ENCODE peak calls at places on chromosome 12, in nine cellular contexts. One of them, this sample, is unnamed.

GRCh38 chr12:78470354-78471195 is 394.0 kb upstream of the SYT1 start:
- DNase-seq in foreskin fibroblast: peak
- DNase-seq in neural progenitor cell: peak
- DNase-seq in dorsolateral prefrontal cortex: no peak
- DNase-seq in astrocyte of the cerebellum: peak
- DNase-seq in spleen: no peak
- DNase-seq in cardiac muscle cell: peak
- DNase-seq in thoracic aorta: no peak
- DNase-seq in astrocyte of the spinal cord: peak
- DNase-seq in this sample: no peak

GRCh38 chr12:6959376-6960290 is 8.5 kb downstream of the PTPN6 start:
- DNase-seq in foreskin fibroblast: no peak
- DNase-seq in neural progenitor cell: no peak
- DNase-seq in dorsolateral prefrontal cortex: peak
- DNase-seq in astrocyte of the cerebellum: no peak
- DNase-seq in spleen: peak
- DNase-seq in cardiac muscle cell: no peak
- DNase-seq in thoracic aorta: no peak
- DNase-seq in astrocyte of the spinal cord: no peak
- DNase-seq in this sample: peak

GRCh38 chr12:76781321-76781720 is 17.4 kb downstream of the ZDHHC17 start:
- DNase-seq in foreskin fibroblast: no peak
- DNase-seq in neural progenitor cell: no peak
- DNase-seq in dorsolateral prefrontal cortex: no peak
- DNase-seq in astrocyte of the cerebellum: no peak
- DNase-seq in spleen: no peak
- DNase-seq in cardiac muscle cell: no peak
- DNase-seq in thoracic aorta: no peak
- DNase-seq in astrocyte of the spinal cord: no peak
- DNase-seq in this sample: no peak

GRCh38 chr12:105738036-105738435 is 400.7 kb downstream of the NUAK1 start:
- DNase-seq in foreskin fibroblast: peak
- DNase-seq in neural progenitor cell: no peak
- DNase-seq in dorsolateral prefrontal cortex: no peak
- DNase-seq in astrocyte of the cerebellum: no peak
- DNase-seq in spleen: no peak
- DNase-seq in cardiac muscle cell: no peak
- DNase-seq in thoracic aorta: peak
- DNase-seq in astrocyte of the spinal cord: no peak
- DNase-seq in this sample: no peak

GRCh38 chr12:124413401-124413800 is 118.5 kb downstream of the RFLNA start:
- DNase-seq in foreskin fibroblast: no peak
- DNase-seq in neural progenitor cell: no peak
- DNase-seq in dorsolateral prefrontal cortex: peak
- DNase-seq in astrocyte of the cerebellum: no peak
- DNase-seq in spleen: no peak
- DNase-seq in cardiac muscle cell: no peak
- DNase-seq in thoracic aorta: no peak
- DNase-seq in astrocyte of the spinal cord: no peak
- DNase-seq in this sample: no peak

GRCh38 chr12:16258963-16259362 is 18.5 kb downstream of the SLC15A5 start:
- DNase-seq in foreskin fibroblast: no peak
- DNase-seq in neural progenitor cell: no peak
- DNase-seq in dorsolateral prefrontal cortex: no peak
- DNase-seq in astrocyte of the cerebellum: no peak
- DNase-seq in spleen: no peak
- DNase-seq in cardiac muscle cell: no peak
- DNase-seq in thoracic aorta: no peak
- DNase-seq in astrocyte of the spinal cord: no peak
- DNase-seq in this sample: no peak

GRCh38 chr12:57461326-57461903 is 1.8 kb downstream of the GLI1 start:
- DNase-seq in foreskin fibroblast: peak
- DNase-seq in neural progenitor cell: peak
- DNase-seq in dorsolateral prefrontal cortex: no peak
- DNase-seq in astrocyte of the cerebellum: no peak
- DNase-seq in spleen: peak
- DNase-seq in cardiac muscle cell: peak
- DNase-seq in thoracic aorta: no peak
- DNase-seq in astrocyte of the spinal cord: peak
- DNase-seq in this sample: no peak

GRCh38 chr12:21828779-21829178 is 54.3 kb upstream of the KCNJ8 start:
- DNase-seq in foreskin fibroblast: peak
- DNase-seq in neural progenitor cell: no peak
- DNase-seq in dorsolateral prefrontal cortex: no peak
- DNase-seq in astrocyte of the cerebellum: no peak
- DNase-seq in spleen: no peak
- DNase-seq in cardiac muscle cell: no peak
- DNase-seq in thoracic aorta: no peak
- DNase-seq in astrocyte of the spinal cord: no peak
- DNase-seq in this sample: no peak

GRCh38 chr12:84912191-84913142 is at the start of gene SLC6A15:
- DNase-seq in foreskin fibroblast: peak
- DNase-seq in neural progenitor cell: peak
- DNase-seq in dorsolateral prefrontal cortex: peak
- DNase-seq in astrocyte of the cerebellum: peak
- DNase-seq in spleen: no peak
- DNase-seq in cardiac muscle cell: peak
- DNase-seq in thoracic aorta: no peak
- DNase-seq in astrocyte of the spinal cord: peak
- DNase-seq in this sample: peak
- TF ChIP-seq CTCF in foreskin fibroblast: peak
- TF ChIP-seq CTCF in neural progenitor cell: peak
- TF ChIP-seq CTCF in dorsolateral prefrontal cortex: peak
- TF ChIP-seq CTCF in astrocyte of the cerebellum: peak
- TF ChIP-seq CTCF in spleen: no peak
- TF ChIP-seq CTCF in cardiac muscle cell: peak
- TF ChIP-seq CTCF in thoracic aorta: no peak
- TF ChIP-seq CTCF in astrocyte of the spinal cord: peak
- TF ChIP-seq CTCF in this sample: peak

GRCh38 chr12:47942327-47943230 is 20.8 kb upstream of the TMEM106C start:
- DNase-seq in foreskin fibroblast: no peak
- DNase-seq in neural progenitor cell: peak
- DNase-seq in dorsolateral prefrontal cortex: no peak
- DNase-seq in astrocyte of the cerebellum: no peak
- DNase-seq in spleen: peak
- DNase-seq in cardiac muscle cell: no peak
- DNase-seq in thoracic aorta: no peak
- DNase-seq in astrocyte of the spinal cord: no peak
- DNase-seq in this sample: no peak
- TF ChIP-seq CTCF in foreskin fibroblast: no peak
- TF ChIP-seq CTCF in neural progenitor cell: peak
- TF ChIP-seq CTCF in dorsolateral prefrontal cortex: no peak
- TF ChIP-seq CTCF in astrocyte of the cerebellum: peak
- TF ChIP-seq CTCF in spleen: peak
- TF ChIP-seq CTCF in cardiac muscle cell: peak
- TF ChIP-seq CTCF in thoracic aorta: no peak
- TF ChIP-seq CTCF in astrocyte of the spinal cord: no peak
- TF ChIP-seq CTCF in this sample: no peak

GRCh38 chr12:56321027-56321426 is 5.2 kb upstream of the CNPY2 start:
- DNase-seq in foreskin fibroblast: peak
- DNase-seq in neural progenitor cell: no peak
- DNase-seq in dorsolateral prefrontal cortex: no peak
- DNase-seq in astrocyte of the cerebellum: no peak
- DNase-seq in spleen: no peak
- DNase-seq in cardiac muscle cell: no peak
- DNase-seq in thoracic aorta: no peak
- DNase-seq in astrocyte of the spinal cord: no peak
- DNase-seq in this sample: no peak

GRCh38 chr12:56315256-56315625 is 547 bp downstream of the CNPY2 start:
- DNase-seq in foreskin fibroblast: no peak
- DNase-seq in neural progenitor cell: peak
- DNase-seq in dorsolateral prefrontal cortex: peak
- DNase-seq in astrocyte of the cerebellum: no peak
- DNase-seq in spleen: no peak
- DNase-seq in cardiac muscle cell: no peak
- DNase-seq in thoracic aorta: no peak
- DNase-seq in astrocyte of the spinal cord: peak
- DNase-seq in this sample: no peak

GRCh38 chr12:56315626-56316473 is at the start of gene CNPY2:
- DNase-seq in foreskin fibroblast: peak
- DNase-seq in neural progenitor cell: peak
- DNase-seq in dorsolateral prefrontal cortex: peak
- DNase-seq in astrocyte of the cerebellum: peak
- DNase-seq in spleen: peak
- DNase-seq in cardiac muscle cell: peak
- DNase-seq in thoracic aorta: peak
- DNase-seq in astrocyte of the spinal cord: peak
- DNase-seq in this sample: peak

DNA sequence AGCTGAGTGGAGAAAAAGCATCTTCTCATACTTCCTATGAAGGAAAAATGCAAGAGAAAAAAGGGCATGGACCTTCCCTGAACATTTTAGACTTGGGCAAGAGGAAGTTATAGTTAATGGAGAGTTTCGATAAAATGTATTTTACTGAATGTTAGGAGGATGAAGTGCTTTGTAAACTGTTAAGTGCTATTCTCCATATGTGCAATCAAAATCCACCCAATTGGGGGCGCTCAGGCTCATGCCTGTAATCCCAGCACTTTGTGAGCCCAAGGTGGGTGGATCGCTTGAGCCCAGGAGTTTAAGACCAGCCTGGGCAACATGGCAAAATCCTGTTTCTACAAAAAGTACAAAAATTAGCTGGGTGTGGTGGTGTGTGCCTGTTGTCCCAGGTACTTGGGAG is 1.9 kb upstream of the CNPY2 start:
- DNase-seq in foreskin fibroblast: no peak
- DNase-seq in neural progenitor cell: peak
- DNase-seq in dorsolateral prefrontal cortex: no peak
- DNase-seq in astrocyte of the cerebellum: no peak
- DNase-seq in spleen: no peak
- DNase-seq in cardiac muscle cell: no peak
- DNase-seq in thoracic aorta: no peak
- DNase-seq in astrocyte of the spinal cord: no peak
- DNase-seq in this sample: no peak
- TF ChIP-seq CTCF in foreskin fibroblast: no peak
- TF ChIP-seq CTCF in neural progenitor cell: peak
- TF ChIP-seq CTCF in dorsolateral prefrontal cortex: no peak
- TF ChIP-seq CTCF in astrocyte of the cerebellum: no peak
- TF ChIP-seq CTCF in spleen: no peak
- TF ChIP-seq CTCF in cardiac muscle cell: no peak
- TF ChIP-seq CTCF in thoracic aorta: no peak
- TF ChIP-seq CTCF in astrocyte of the spinal cord: no peak
- TF ChIP-seq CTCF in this sample: no peak

DNA sequence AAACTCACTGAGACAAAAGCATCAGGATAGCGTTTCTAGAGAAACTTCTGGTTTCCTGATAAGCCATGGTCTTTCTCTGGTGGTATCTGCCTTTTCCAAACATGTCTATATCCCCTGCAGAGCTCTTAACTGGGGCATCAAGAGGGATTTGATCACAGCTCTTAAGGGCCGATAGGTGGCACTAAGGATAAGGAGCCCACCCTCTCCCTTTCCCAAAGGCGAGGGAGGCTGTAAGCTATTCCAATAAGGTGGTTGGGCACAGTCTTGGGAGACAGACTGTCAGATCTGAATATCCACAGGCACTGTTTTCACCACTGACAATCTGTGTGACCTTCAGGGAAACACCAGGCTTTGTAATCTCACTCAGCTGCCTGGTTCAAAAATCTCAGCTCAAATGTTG is 206.0 kb downstream of the ADGRD1 start:
- DNase-seq in foreskin fibroblast: no peak
- DNase-seq in neural progenitor cell: peak
- DNase-seq in dorsolateral prefrontal cortex: no peak
- DNase-seq in astrocyte of the cerebellum: no peak
- DNase-seq in spleen: no peak
- DNase-seq in cardiac muscle cell: peak
- DNase-seq in thoracic aorta: no peak
- DNase-seq in astrocyte of the spinal cord: no peak
- DNase-seq in this sample: no peak
- TF ChIP-seq CTCF in foreskin fibroblast: no peak
- TF ChIP-seq CTCF in neural progenitor cell: peak
- TF ChIP-seq CTCF in dorsolateral prefrontal cortex: no peak
- TF ChIP-seq CTCF in astrocyte of the cerebellum: no peak
- TF ChIP-seq CTCF in spleen: no peak
- TF ChIP-seq CTCF in cardiac muscle cell: no peak
- TF ChIP-seq CTCF in thoracic aorta: no peak
- TF ChIP-seq CTCF in astrocyte of the spinal cord: no peak
- TF ChIP-seq CTCF in this sample: peak

GRCh38 chr12:11812558-11813421 is 163.3 kb downstream of the ETV6 start:
- DNase-seq in foreskin fibroblast: peak
- DNase-seq in neural progenitor cell: peak
- DNase-seq in dorsolateral prefrontal cortex: no peak
- DNase-seq in astrocyte of the cerebellum: peak
- DNase-seq in spleen: peak
- DNase-seq in cardiac muscle cell: peak
- DNase-seq in thoracic aorta: no peak
- DNase-seq in astrocyte of the spinal cord: peak
- DNase-seq in this sample: no peak
- TF ChIP-seq CTCF in foreskin fibroblast: no peak
- TF ChIP-seq CTCF in neural progenitor cell: peak
- TF ChIP-seq CTCF in dorsolateral prefrontal cortex: peak
- TF ChIP-seq CTCF in astrocyte of the cerebellum: peak
- TF ChIP-seq CTCF in spleen: peak
- TF ChIP-seq CTCF in cardiac muscle cell: peak
- TF ChIP-seq CTCF in thoracic aorta: peak
- TF ChIP-seq CTCF in astrocyte of the spinal cord: peak
- TF ChIP-seq CTCF in this sample: no peak